ENCODE peak calls at places on chromosomes 2 and 18, in four cellular contexts. O is fibroblast of lung, J is K562, Q is PC-3. P is an unnamed sample. For H3K36me3 and H3K4me1, the result is how much of the 10 kb centered on the place peaks cover.

GRCh38 chr2:215238485-215239098 is 73.3 kb upstream of the ATIC start:
- DNase-seq in J (no peak), Q (no peak), O (no peak), P (no peak)

GRCh38 chr2:141889788-141890187 is 241.0 kb downstream of the LRP1B start:
- DNase-seq in O (no peak), Q (no peak), J (no peak), P (no peak)

GRCh38 chr2:140122001-140122400 is 1341.8 kb upstream of the NXPH2 start:
- DNase-seq in J (no peak), O (peak), Q (peak), P (no peak)

GRCh38 chr2:159151198-159152118 is 135.0 kb downstream of the WDSUB1 start:
- DNase-seq in Q (no peak), O (no peak), J (no peak), P (no peak)

GRCh38 chr2:98664323-98664722 is 55.9 kb downstream of the UNC50 start:
- DNase-seq in Q (peak), O (no peak), J (no peak), P (no peak)

GRCh38 chr2:60094450-60094929 is 459.0 kb downstream of the BCL11A start:
- DNase-seq in J (no peak), O (no peak), Q (no peak), P (no peak)

GRCh38 chr18:79680100-79680879 is 687 bp downstream of the CTDP1 start:
- DNase-seq in O (peak), J (peak), Q (peak), P (no peak)

GRCh38 chr2:157418215-157418614 is 25.7 kb downstream of the CYTIP start:
- DNase-seq in J (no peak), O (no peak), Q (no peak), P (no peak)

GRCh38 chr2:27065128-27065527 is 6.3 kb downstream of the OST4 start:
- DNase-seq in J (no peak), O (no peak), Q (no peak), P (no peak)

GRCh38 chr18:46946656-46947282 is 29.4 kb downstream of the KATNAL2 start:
- DNase-seq in O (peak), J (peak), Q (no peak), P (peak)

GRCh38 chr2:239570971-239571520 is 170.2 kb upstream of the HDAC4 start:
- DNase-seq in Q (no peak), J (no peak), O (no peak), P (no peak)

GRCh38 chr2:134372611-134373131 is 118.8 kb downstream of the MGAT5 start:
- DNase-seq in Q (peak), J (no peak), O (peak), P (no peak)

GRCh38 chr2:97995026-97995733 is 568 bp downstream of the TMEM131 start:
- DNase-seq in O (peak), J (peak), Q (peak), P (no peak)

GRCh38 chr18:48395646-48396045 is 13.5 kb downstream of the ZBTB7C start:
- DNase-seq in O (no peak), Q (no peak), J (no peak), P (no peak)

GRCh38 chr2:15048000-15048399 is 415.5 kb downstream of the LRATD1 start:
- DNase-seq in O (no peak), J (no peak), Q (no peak), P (no peak)

GRCh38 chr2:37287966-37288365 is 36.7 kb downstream of the PRKD3 start:
- DNase-seq in J (no peak), Q (peak), O (no peak), P (peak)
- TF ChIP-seq CTCF in J (no peak), Q (peak), O (no peak), P (peak)

DNA sequence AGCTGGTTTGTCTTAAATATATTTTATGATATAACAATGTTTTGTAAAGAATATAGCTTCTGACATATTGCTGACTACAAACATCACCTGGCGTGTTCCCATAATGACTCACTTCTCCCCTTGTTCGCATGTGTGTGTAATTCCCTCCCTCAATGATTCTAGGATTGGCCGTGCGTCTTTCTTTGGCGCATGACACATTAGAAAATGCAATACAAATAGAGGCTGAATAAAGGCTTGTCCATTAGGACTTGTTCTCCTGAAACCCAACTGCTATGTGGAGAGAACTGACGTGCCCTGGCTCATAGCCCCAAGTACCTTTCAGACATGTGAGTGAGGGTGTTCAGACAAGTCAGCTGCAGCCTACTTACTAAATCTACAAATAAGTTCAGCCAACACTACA is 159.7 kb upstream of the CDH20 start:
- DNase-seq in Q (no peak), O (peak), J (no peak), P (no peak)
- H3K36me3 ChIP-seq in Q (under half), O (under half), J (under half), P (under half)

DNA sequence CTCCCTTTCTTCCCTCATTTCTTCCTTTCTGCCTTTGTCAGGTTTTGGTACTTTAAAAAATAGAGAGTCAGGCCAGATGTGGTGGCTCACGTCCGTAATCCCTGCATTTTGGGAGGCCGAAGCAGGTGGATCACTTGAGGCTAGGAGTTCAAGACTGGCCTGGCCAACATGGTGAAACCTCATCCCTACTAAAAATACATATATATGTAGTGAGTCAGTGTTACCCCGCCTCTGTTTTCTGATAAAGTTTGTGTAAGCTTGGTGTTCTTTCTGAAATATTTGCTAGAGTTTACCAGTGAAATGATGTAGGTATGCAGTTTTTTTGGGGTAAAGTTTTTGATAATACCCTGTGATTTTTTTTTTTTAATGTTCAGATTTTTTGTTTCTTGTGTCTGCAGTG is 58.8 kb downstream of the DGKD start:
- DNase-seq in O (peak), Q (peak), J (no peak), P (no peak)
- H3K4me1 ChIP-seq in O (under half), Q (half or more), J (under half), P (under half)

GRCh38 chr2:181178823-181179412 is 198.5 kb downstream of the UBE2E3 start:
- DNase-seq in Q (peak), J (peak), O (no peak), P (peak)
- TF ChIP-seq CTCF in Q (peak), J (peak), O (peak), P (peak)

GRCh38 chr2:73855526-73855925 is 26.8 kb downstream of the STAMBP start:
- DNase-seq in O (peak), J (no peak), Q (no peak), P (no peak)

GRCh38 chr2:73856214-73856613 is 27.5 kb downstream of the STAMBP start:
- DNase-seq in Q (no peak), J (no peak), O (peak), P (no peak)

GRCh38 chr2:73862987-73863386 is 29.8 kb upstream of the ACTG2 start:
- DNase-seq in Q (peak), O (no peak), J (no peak), P (no peak)

DNA sequence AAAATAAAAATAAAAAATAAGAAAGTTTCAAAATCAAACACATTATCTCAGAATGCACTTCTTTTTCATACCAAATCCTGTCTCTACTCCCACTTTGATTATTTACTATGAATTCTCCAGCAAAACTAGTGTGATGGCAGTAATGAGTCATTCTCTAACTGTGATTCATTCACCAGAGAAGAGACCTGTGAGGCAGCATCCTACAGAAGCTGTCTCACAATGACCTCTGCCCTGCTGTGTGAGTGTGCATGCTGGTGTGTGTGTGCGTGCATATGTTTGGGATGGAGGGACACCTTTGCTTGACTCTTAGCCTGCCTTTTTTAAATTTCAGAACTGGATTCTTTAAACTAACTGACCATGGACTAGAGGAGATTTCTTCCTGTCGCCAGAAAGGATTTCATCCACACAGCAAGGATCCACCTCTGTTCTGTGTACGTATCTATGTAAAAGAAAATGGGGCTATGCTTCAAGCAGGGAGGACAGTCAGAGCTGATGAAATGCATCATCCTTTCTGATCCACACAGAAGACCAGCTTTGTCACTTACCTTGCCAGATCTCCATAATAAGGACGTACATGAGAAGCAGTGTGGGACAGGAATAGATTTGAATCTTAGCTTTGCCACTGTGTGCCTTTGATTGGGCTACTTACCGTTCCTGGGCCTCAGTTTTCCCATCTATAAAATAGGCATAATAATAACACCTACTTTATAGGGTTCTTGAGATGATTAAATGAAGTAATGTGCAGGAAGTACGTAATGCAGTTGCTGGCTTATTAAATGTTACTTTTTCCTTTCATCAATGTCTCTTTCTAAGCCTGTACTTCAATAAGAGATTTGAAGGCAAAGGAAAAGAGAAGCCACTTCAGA is 31.2 kb downstream of the STAMBP start:
- DNase-seq in Q (peak), O (peak), J (peak), P (no peak)
- H3K36me3 ChIP-seq in Q (under half), O (under half), J (half or more), P (under half)

GRCh38 chr2:170822885-170823799 is 6.5 kb downstream of the GAD1 start:
- DNase-seq in J (peak), Q (no peak), O (no peak), P (no peak)

GRCh38 chr2:170821631-170822291 is 5.1 kb downstream of the GAD1 start:
- DNase-seq in Q (no peak), O (no peak), J (no peak), P (no peak)

GRCh38 chr2:170819941-170820646 is 3.4 kb downstream of the GAD1 start:
- DNase-seq in Q (no peak), O (no peak), J (no peak), P (no peak)

GRCh38 chr2:170822292-170822884 is 5.7 kb downstream of the GAD1 start:
- DNase-seq in Q (no peak), O (no peak), J (no peak), P (no peak)

DNA sequence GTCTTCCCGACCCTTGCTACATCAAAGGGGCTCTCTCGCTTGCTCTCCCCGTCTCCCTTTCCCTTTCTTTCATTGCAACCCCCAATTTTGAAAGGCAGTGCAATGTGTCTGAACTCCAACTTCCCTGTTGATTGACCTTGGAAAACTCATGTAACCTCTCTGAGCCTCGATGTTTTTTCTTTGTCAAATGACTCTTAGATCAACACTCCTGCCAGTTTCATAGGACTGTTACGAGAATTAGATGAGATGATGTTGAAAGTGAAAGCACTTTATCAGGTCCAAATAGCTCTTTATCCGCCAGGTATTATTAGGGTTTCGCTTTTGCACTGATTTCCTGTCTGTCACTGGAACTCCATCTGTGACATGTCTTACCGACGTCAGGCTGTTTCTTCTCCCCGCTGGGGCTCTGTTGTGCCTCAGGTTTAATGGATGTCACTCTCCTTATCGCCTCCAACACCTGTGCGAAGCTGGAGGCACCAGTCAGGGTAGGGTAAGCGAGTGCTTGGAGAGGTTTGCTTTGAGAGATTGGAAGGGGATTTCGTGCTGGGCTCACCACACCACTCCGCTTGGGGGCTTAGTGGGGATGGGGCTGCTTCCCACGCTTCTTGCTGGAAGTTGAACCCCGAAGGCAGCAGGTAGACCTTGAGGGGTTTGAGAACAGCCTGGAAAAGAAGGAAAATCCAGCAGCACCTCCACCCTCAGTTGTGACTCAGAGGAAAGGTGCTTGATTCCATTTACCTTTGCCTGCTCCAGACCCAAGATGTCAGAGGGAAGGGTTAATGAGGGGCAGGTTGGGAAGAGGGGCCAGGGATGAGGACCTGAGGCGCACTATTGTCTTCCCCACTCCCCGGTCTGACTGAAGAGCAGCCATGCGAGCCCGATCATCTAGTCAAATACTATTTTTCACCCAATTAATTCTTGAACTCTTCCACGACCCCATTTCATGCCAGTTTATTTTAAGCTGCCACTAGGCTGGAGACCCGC is 4.3 kb downstream of the GAD1 start:
- DNase-seq in O (no peak), J (peak), Q (no peak), P (no peak)
- H3K4me1 ChIP-seq in O (under half), J (under half), Q (under half), P (under half)

GRCh38 chr2:169360984-169361705 is 1.2 kb downstream of the LRP2 start:
- DNase-seq in Q (no peak), O (no peak), J (no peak), P (no peak)

GRCh38 chr2:169363027-169363569 is 764 bp upstream of the LRP2 start:
- DNase-seq in O (no peak), Q (no peak), J (no peak), P (no peak)

GRCh38 chr2:169363570-169364150 is 1.3 kb upstream of the LRP2 start:
- DNase-seq in J (peak), Q (no peak), O (no peak), P (no peak)

GRCh38 chr2:169362346-169363026 is at the start of gene LRP2:
- DNase-seq in O (no peak), Q (no peak), J (peak), P (no peak)

GRCh38 chr2:169361706-169362345 is 508 bp downstream of the LRP2 start:
- DNase-seq in Q (no peak), J (peak), O (peak), P (no peak)
- TF ChIP-seq CTCF in Q (no peak), J (no peak), O (no peak), P (no peak)

P was measured in BE2C.